ENCODE peak calls at places on chromosomes 1 and 21, in four cellular contexts. O, E, N and B are unnamed samples. For H3K36me3, the result is how much of the 10 kb centered on the place peaks cover.

GRCh38 chr1:111302374-111302773 is 11.7 kb downstream of the CHIA start:
- DNase-seq in O (no peak), N (no peak), E (no peak), B (no peak)

GRCh38 chr1:147509786-147510360 is 31.4 kb upstream of the BCL9 start:
- DNase-seq in O (no peak), E (no peak), N (no peak), B (no peak)

GRCh38 chr1:157878059-157878458 is 36.5 kb upstream of the CD5L start:
- DNase-seq in E (no peak), O (no peak), N (no peak), B (no peak)

GRCh38 chr1:149884433-149885363 is 14.7 kb upstream of the BOLA1 start:
- DNase-seq in O (no peak), E (no peak), N (peak), B (no peak)

GRCh38 chr1:56056438-56057312 is 522.7 kb downstream of the PLPP3 start:
- DNase-seq in N (no peak), E (no peak), O (no peak), B (no peak)

GRCh38 chr1:20411196-20411980 is 74.6 kb downstream of the CAMK2N1 start:
- DNase-seq in O (no peak), N (no peak), E (no peak), B (no peak)

GRCh38 chr1:40876891-40877290 is 14.7 kb upstream of the CITED4 start:
- DNase-seq in E (no peak), O (no peak), N (no peak), B (no peak)

GRCh38 chr1:48228156-48228555 is 5.6 kb downstream of the SLC5A9 start:
- DNase-seq in O (no peak), E (no peak), N (no peak), B (no peak)

GRCh38 chr21:42941696-42942085 is 16.3 kb upstream of the ERVH48-1 start:
- DNase-seq in N (no peak), O (no peak), E (no peak), B (no peak)

GRCh38 chr21:46171585-46171984 is 12.7 kb downstream of the SPATC1L start:
- DNase-seq in O (no peak), N (no peak), E (no peak), B (no peak)

GRCh38 chr1:9733160-9733789 is 81.7 kb downstream of the PIK3CD start:
- DNase-seq in O (no peak), E (no peak), N (no peak), B (no peak)

GRCh38 chr1:9735800-9736199 is 84.3 kb downstream of the PIK3CD start:
- DNase-seq in N (no peak), E (no peak), O (no peak), B (no peak)

GRCh38 chr1:9736241-9736640 is 84.7 kb downstream of the PIK3CD start:
- DNase-seq in O (no peak), E (no peak), N (no peak), B (no peak)

GRCh38 chr1:9737716-9738115 is 86.0 kb downstream of the CLSTN1 start:
- DNase-seq in N (no peak), O (no peak), E (no peak), B (no peak)

DNA sequence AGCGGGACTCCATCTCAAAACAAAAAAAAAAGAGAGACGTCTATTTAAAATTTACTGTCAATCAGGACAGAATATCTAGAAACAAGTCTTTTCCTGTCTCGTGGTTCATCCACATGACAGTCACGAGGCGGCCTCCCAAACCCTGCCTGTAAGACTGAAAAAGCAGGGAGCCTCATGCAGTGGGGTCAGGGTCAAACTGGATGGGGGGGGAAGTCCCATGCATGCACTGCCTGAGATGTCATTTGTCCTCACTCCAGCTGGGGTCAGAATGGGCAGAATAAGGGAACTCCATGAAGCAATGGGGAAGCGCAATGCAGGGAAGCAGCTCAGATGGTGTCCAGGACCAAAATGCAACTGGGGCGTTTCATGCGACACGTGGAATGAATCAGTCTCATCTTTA is 85.5 kb downstream of the PIK3CD start:
- DNase-seq in N (peak), E (no peak), O (no peak), B (no peak)
- H3K36me3 ChIP-seq in N (half or more), E (under half), O (under half), B (half or more)

GRCh38 chr1:84959294-84959693 is 37.6 kb downstream of the MCOLN2 start:
- DNase-seq in N (no peak), O (no peak), E (no peak), B (peak)
- TF ChIP-seq POLR2A in N (no peak), O (no peak), E (no peak), B (no peak)

DNA sequence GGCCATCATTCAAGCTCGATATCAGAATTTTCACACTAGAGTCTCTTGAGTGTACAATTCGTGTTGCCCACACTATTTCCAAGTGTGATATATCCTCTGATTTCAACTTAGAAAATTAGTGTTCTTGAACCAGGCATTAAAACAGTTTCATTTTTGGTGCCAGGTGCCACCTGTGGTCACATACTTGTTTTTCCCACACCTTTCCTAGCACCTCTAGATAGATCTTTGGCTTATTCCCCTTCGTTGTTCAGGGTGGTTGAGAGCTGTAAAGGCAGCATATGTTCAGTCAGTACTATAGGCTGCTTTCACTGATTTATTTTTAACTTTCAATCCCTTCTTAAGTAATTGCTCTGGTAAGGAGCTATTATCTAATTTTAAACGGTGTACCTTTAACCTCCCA is 131.1 kb downstream of the NEK7 start:
- DNase-seq in O (no peak), N (no peak), E (no peak), B (no peak)
- TF ChIP-seq POLR2AphosphoS5 in O (no peak), N (no peak), E (no peak), B (no peak)

DNA sequence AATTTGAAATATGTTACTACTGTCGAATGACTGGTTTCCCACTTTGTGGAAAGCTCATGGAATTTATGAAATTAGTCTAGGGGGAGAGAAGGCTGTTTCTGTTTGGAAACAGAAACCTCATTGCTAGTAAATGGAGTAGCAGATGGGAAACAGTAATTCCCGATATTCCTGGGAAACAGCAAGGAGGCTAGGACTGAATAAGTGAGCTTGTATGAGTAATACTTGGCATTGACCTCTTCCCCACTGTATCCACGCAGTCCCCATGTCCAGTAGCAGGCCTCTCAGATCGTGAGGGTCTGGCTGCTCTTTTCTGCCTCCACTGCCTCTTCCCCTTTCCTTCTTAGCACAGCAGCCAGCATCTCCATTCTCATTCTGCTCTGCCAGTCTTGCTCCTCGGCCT is 75.5 kb downstream of the PRDM2 start:
- DNase-seq in E (no peak), O (no peak), N (no peak), B (no peak)
- H3K36me3 ChIP-seq in E (under half), O (under half), N (half or more), B (half or more)

GRCh38 chr21:33078907-33079582 is 9.1 kb downstream of the OLIG1 start:
- DNase-seq in O (no peak), N (peak), E (no peak), B (no peak)
- TF ChIP-seq POLR2A in O (no peak), N (no peak), E (no peak), B (no peak)

GRCh38 chr1:169094897-169095569 is 11.5 kb upstream of the ATP1B1 start:
- DNase-seq in E (peak), N (no peak), O (no peak), B (peak)
- TF ChIP-seq POLR2AphosphoS5 in E (no peak), N (no peak), O (no peak), B (no peak)

DNA sequence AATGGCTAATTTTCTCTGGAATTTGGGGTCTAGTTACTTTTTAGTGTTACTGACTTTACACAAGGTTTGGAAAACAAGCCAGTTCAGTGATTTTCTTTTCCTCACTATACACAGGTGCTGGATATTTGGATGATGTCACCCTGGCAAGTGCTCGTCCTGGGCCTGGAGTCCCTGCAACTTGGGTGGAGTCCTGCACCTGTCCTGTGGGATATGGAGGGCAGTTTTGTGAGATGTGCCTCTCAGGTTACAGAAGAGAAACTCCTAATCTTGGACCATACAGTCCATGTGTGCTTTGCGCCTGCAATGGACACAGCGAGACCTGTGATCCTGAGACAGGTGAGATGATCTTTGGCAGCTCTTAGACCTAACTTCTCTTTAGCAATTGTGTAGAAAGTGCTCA is 64.5 kb upstream of the LAMC2 start:
- DNase-seq in O (no peak), E (no peak), N (no peak), B (no peak)
- H3K36me3 ChIP-seq in O (under half), E (under half), N (half or more), B (half or more)